ENCODE peak calls at places on chromosomes 11 and 22, in four cellular contexts. Y, L, G and D are unnamed samples.

GRCh38 chr11:111417766-111418435 is 38.8 kb upstream of the POU2AF1 start:
- DNase-seq in Y (no peak), L (no peak), G (peak; percentile 20), D (peak; percentile 62)

GRCh38 chr22:48091060-48091650 is 1328.7 kb downstream of the TBC1D22A start:
- DNase-seq in Y (no peak), L (no peak), G (no peak), D (no peak)

GRCh38 chr11:122833133-122833470 is 5.2 kb upstream of the CRTAM start:
- DNase-seq in Y (no peak), L (no peak), G (no peak), D (no peak)

GRCh38 chr11:23948831-23949230 is 548.0 kb upstream of the LUZP2 start:
- DNase-seq in Y (no peak), L (no peak), G (no peak), D (no peak)

GRCh38 chr11:121199516-121199915 is 93.1 kb upstream of the SC5D start:
- DNase-seq in Y (no peak), L (no peak), G (no peak), D (no peak)

GRCh38 chr11:111357150-111358037 is 21.7 kb downstream of the POU2AF1 start:
- DNase-seq in Y (no peak), L (no peak), G (no peak), D (no peak)

GRCh38 chr11:12106501-12106900 is 3.9 kb upstream of the MICAL2 start:
- DNase-seq in Y (no peak), L (peak; percentile 80), G (no peak), D (no peak)

GRCh38 chr11:47886096-47886495 is 37.9 kb upstream of the NUP160 start:
- DNase-seq in Y (no peak), L (no peak), G (no peak), D (peak; percentile 79)

GRCh38 chr22:22756109-22756508 is 111.7 kb downstream of the GGTLC2 start:
- DNase-seq in Y (no peak), L (no peak), G (no peak), D (no peak)

GRCh38 chr11:3153291-3153861 is 11.7 kb downstream of the OSBPL5 start:
- DNase-seq in Y (no peak), L (no peak), G (no peak), D (no peak)

GRCh38 chr11:57638005-57638760 is 11.5 kb downstream of the YPEL4 start:
- DNase-seq in Y (no peak), L (peak; percentile 97), G (peak; percentile 74), D (peak; percentile 86)

GRCh38 chr11:47916361-47916841 is 64.0 kb upstream of the PTPRJ start:
- DNase-seq in Y (no peak), L (no peak), G (no peak), D (peak; percentile 23)

GRCh38 chr11:111585371-111585770 is 16.9 kb upstream of the SIK2 start:
- DNase-seq in Y (no peak), L (no peak), G (no peak), D (peak; percentile 81)

GRCh38 chr11:70734911-70735310 is 336.6 kb downstream of the CTTN start:
- DNase-seq in Y (no peak), L (no peak), G (no peak), D (no peak)

GRCh38 chr11:36550385-36551115 is 17.3 kb upstream of the RAG1 start:
- DNase-seq in Y (no peak), L (no peak), G (no peak), D (no peak)

GRCh38 chr11:66261578-66261977 is 6.9 kb upstream of the RAB1B start:
- DNase-seq in Y (no peak), L (no peak), G (no peak), D (no peak)

GRCh38 chr11:47216141-47216798 is 1.5 kb downstream of the DDB2 start:
- DNase-seq in Y (peak; percentile 78), L (peak; percentile 57), G (peak; percentile 92), D (peak; percentile 85)

GRCh38 chr22:32583921-32584335 is 109.3 kb downstream of the FBXO7 start:
- DNase-seq in Y (no peak), L (no peak), G (no peak), D (no peak)

GRCh38 chr11:7514099-7514725 is 413 bp downstream of the PPFIBP2 start:
- DNase-seq in Y (no peak), L (peak; percentile 51), G (no peak), D (peak; percentile 2)

GRCh38 chr11:119618208-119618909 is 110.6 kb downstream of the NECTIN1 start:
- DNase-seq in Y (no peak), L (no peak), G (no peak), D (peak; percentile 89)

GRCh38 chr11:3122775-3123201 is 42.3 kb downstream of the OSBPL5 start:
- DNase-seq in Y (no peak), L (no peak), G (no peak), D (no peak)

GRCh38 chr22:44975444-44976262 is 34.2 kb downstream of the PHF21B start:
- DNase-seq in Y (peak; percentile 74), L (peak; percentile 57), G (peak; percentile 63), D (peak; percentile 86)

GRCh38 chr11:70429428-70429705 is 31.0 kb downstream of the CTTN start:
- DNase-seq in Y (no peak), L (no peak), G (no peak), D (no peak)

GRCh38 chr11:23233075-23233474 is 372.8 kb upstream of the CCDC179 start:
- DNase-seq in Y (no peak), L (no peak), G (peak; percentile 4), D (peak; percentile 1)